ENCODE peak calls at places on chromosomes 6 and 20, in nine cellular contexts. X is activated CD8-positive, alpha-beta memory T cell treated with anti-CD3 and anti-CD28 coated beads, Interleukin-2, amount 10 ng/mL, durations not matched to agents 7 days and 5 days; R is RPMI8226; Z is NAMALWA; K is IMR-90; F is H9; I is amygdala; A is NCI-H524; L is endothelial cell. T is an unnamed sample.

GRCh38 chr6:41929918-41930317 is 8.6 kb downstream of the BYSL start:
- DNase-seq in X (no peak), R (no peak), Z (no peak), K (no peak), F (no peak), I (no peak), A (no peak), L (no peak), T (no peak)

GRCh38 chr6:166206066-166206465 is 38.4 kb upstream of the TBXT start:
- DNase-seq in X (no peak), R (no peak), Z (no peak), K (peak; percentile 7), F (no peak), I (no peak), A (no peak), L (no peak), T (no peak)

GRCh38 chr6:142155895-142156757 is 9.1 kb downstream of the VTA1 start:
- DNase-seq in X (no peak), R (no peak), Z (peak; percentile 55), K (peak; percentile 37), F (peak; percentile 29), I (no peak), A (peak; percentile 23), L (no peak), T (peak; percentile 11)

GRCh38 chr6:32692019-32692418 is 25.6 kb upstream of the HLA-DQB1 start:
- DNase-seq in X (peak; percentile 85), R (peak; percentile 9), Z (peak; percentile 78), K (no peak), F (peak; percentile 52), I (no peak), A (peak; percentile 12), L (peak; percentile 16), T (no peak)

GRCh38 chr6:149488815-149489214 is 4.0 kb upstream of the ZC3H12D start:
- DNase-seq in X (peak; percentile 26), R (no peak), Z (no peak), K (no peak), F (no peak), I (no peak), A (no peak), L (no peak), T (no peak)

GRCh38 chr20:16974080-16974854 is 226.1 kb downstream of the OTOR start:
- DNase-seq in X (no peak), R (no peak), Z (no peak), K (no peak), F (no peak), I (no peak), A (no peak), L (no peak), T (no peak)

GRCh38 chr6:123829302-123829953 is 25.8 kb downstream of the NKAIN2 start:
- DNase-seq in X (no peak), R (no peak), Z (no peak), K (peak; percentile 19), F (no peak), I (no peak), A (peak; percentile 2), L (no peak), T (no peak)

GRCh38 chr6:144737998-144738397 is 452.9 kb downstream of the UTRN start:
- DNase-seq in X (no peak), R (no peak), Z (no peak), K (no peak), F (no peak), I (no peak), A (peak; percentile 83), L (no peak), T (peak; percentile 62)

GRCh38 chr6:7534192-7534591 is 7.3 kb upstream of the DSP start:
- DNase-seq in X (no peak), R (no peak), Z (no peak), K (no peak), F (no peak), I (no peak), A (no peak), L (no peak), T (no peak)

GRCh38 chr20:21257192-21257591 is 45.9 kb upstream of the XRN2 start:
- DNase-seq in X (no peak), R (no peak), Z (no peak), K (no peak), F (no peak), I (no peak), A (no peak), L (no peak), T (no peak)

GRCh38 chr6:131949909-131950766 is 1.0 kb downstream of the CCN2 start:
- DNase-seq in X (no peak), R (peak; percentile 55), Z (no peak), K (peak; percentile 92), F (peak; percentile 84), I (peak; percentile 13), A (peak; percentile 85), L (peak; percentile 83), T (no peak)

GRCh38 chr6:53717571-53717970 is 52.0 kb upstream of the KLHL31 start:
- DNase-seq in X (no peak), R (no peak), Z (no peak), K (no peak), F (no peak), I (no peak), A (no peak), L (no peak), T (no peak)

GRCh38 chr6:72947534-72947933 is 277.8 kb downstream of the KHDC1L start:
- DNase-seq in X (no peak), R (no peak), Z (no peak), K (no peak), F (no peak), I (no peak), A (no peak), L (no peak), T (no peak)

GRCh38 chr6:21479140-21479539 is 114.4 kb upstream of the SOX4 start:
- DNase-seq in X (no peak), R (no peak), Z (no peak), K (peak; percentile 23), F (no peak), I (no peak), A (no peak), L (no peak), T (no peak)

T was measured in NCI-H2171.